ENCODE peak calls at places on chromosomes 13 and 19, in ten cellular contexts. B is CD8-positive, alpha-beta memory T cell; H is neural progenitor cell; C is transverse colon; J is thyroid gland; O is uterus; N is left lung; L is brain microvascular endothelial cell; M is stomach; W is AG04450. Y is an unnamed sample.

GRCh38 chr13:114121496-114122466 is 10.6 kb downstream of the RASA3 start:
- DNase-seq in M (no peak), W (no peak), O (no peak), C (peak), N (no peak), H (peak), B (peak), J (no peak), L (no peak), Y (no peak)

GRCh38 chr19:54572696-54573311 is 786 bp upstream of the LILRA2 start:
- DNase-seq in J (no peak), B (no peak), C (no peak), N (peak), H (no peak), M (no peak), W (no peak), L (no peak), O (no peak), Y (no peak)

GRCh38 chr13:73090116-73090811 is 31.5 kb downstream of the KLF5 start:
- DNase-seq in J (peak), C (peak), W (peak), N (peak), L (peak), B (no peak), M (peak), O (no peak), H (no peak), Y (peak)

GRCh38 chr13:89514534-89515312 is 1832.8 kb upstream of the MIR17HG start:
- DNase-seq in N (no peak), O (no peak), W (peak), H (peak), B (no peak), J (peak), L (peak), M (no peak), C (no peak), Y (no peak)

GRCh38 chr13:74571811-74572210 is 437.6 kb upstream of the KLF12 start:
- DNase-seq in M (no peak), W (no peak), L (no peak), O (no peak), C (no peak), B (no peak), H (no peak), J (no peak), N (no peak), Y (no peak)

GRCh38 chr19:20660473-20660872 is 898 bp downstream of the ZNF626 start:
- DNase-seq in B (no peak), C (no peak), J (no peak), M (no peak), L (peak), N (no peak), H (peak), O (no peak), W (no peak), Y (no peak)

GRCh38 chr13:95226932-95227718 is 74.1 kb downstream of the ABCC4 start:
- DNase-seq in N (no peak), C (no peak), B (no peak), J (no peak), O (no peak), H (no peak), W (no peak), L (no peak), M (no peak), Y (no peak)

GRCh38 chr13:73779881-73780280 is 354.3 kb downstream of the KLF12 start:
- DNase-seq in M (no peak), O (no peak), C (no peak), N (no peak), B (no peak), J (no peak), W (no peak), H (no peak), L (no peak), Y (no peak)

GRCh38 chr13:110797230-110797877 is 83.9 kb downstream of the ING1 start:
- DNase-seq in W (no peak), C (no peak), J (no peak), O (no peak), M (no peak), L (no peak), N (no peak), H (no peak), B (no peak), Y (no peak)

GRCh38 chr13:66087149-66087780 is 1142.9 kb downstream of the PCDH9 start:
- DNase-seq in W (no peak), M (no peak), N (no peak), H (no peak), O (no peak), B (no peak), C (no peak), J (no peak), L (no peak), Y (no peak)

GRCh38 chr13:30020726-30021312 is 170.4 kb upstream of the UBL3 start:
- DNase-seq in J (no peak), N (no peak), L (no peak), O (no peak), B (no peak), M (no peak), H (no peak), C (no peak), W (no peak), Y (no peak)

GRCh38 chr19:44111910-44112463 is 1.2 kb upstream of the ZNF225 start:
- DNase-seq in J (peak), H (peak), N (peak), C (no peak), M (no peak), W (peak), B (no peak), O (no peak), L (peak), Y (no peak)

GRCh38 chr19:10417598-10418280 is 2.6 kb upstream of the PDE4A start:
- DNase-seq in H (peak), O (no peak), C (no peak), N (no peak), W (no peak), J (no peak), L (no peak), M (no peak), B (no peak), Y (no peak)

GRCh38 chr13:42355118-42355840 is 83.3 kb downstream of the AKAP11 start:
- DNase-seq in M (no peak), N (no peak), B (peak), J (no peak), L (no peak), W (no peak), O (no peak), C (no peak), H (peak), Y (no peak)

GRCh38 chr13:104253063-104253680 is 1187.0 kb upstream of the SLC10A2 start:
- DNase-seq in C (no peak), M (no peak), H (no peak), N (no peak), O (no peak), W (no peak), J (no peak), L (peak), B (no peak), Y (no peak)

GRCh38 chr13:43229506-43229905 is 206.1 kb downstream of the DNAJC15 start:
- DNase-seq in L (peak), M (no peak), H (no peak), W (peak), B (no peak), C (no peak), N (peak), O (no peak), J (no peak), Y (no peak)

GRCh38 chr19:9032136-9032626 is 22.0 kb upstream of the MUC16 start:
- DNase-seq in M (no peak), H (no peak), W (no peak), O (no peak), C (no peak), L (no peak), J (peak), N (no peak), B (no peak), Y (no peak)

GRCh38 chr19:39848392-39848791 is 2.2 kb upstream of the FBL start:
- DNase-seq in W (no peak), N (no peak), M (no peak), H (no peak), O (no peak), J (no peak), C (no peak), B (no peak), L (no peak), Y (no peak)

GRCh38 chr13:22312405-22312803 is 641.5 kb downstream of the FGF9 start:
- DNase-seq in H (no peak), N (no peak), O (no peak), B (no peak), W (no peak), L (no peak), C (no peak), J (no peak), M (no peak), Y (no peak)

GRCh38 chr19:35695895-35696422 is 8.4 kb upstream of the ZBTB32 start:
- DNase-seq in H (no peak), O (no peak), B (no peak), C (no peak), L (no peak), M (no peak), J (no peak), W (no peak), N (no peak), Y (no peak)

GRCh38 chr13:79457948-79458347 is 23.0 kb upstream of the NDFIP2 start:
- DNase-seq in B (no peak), M (no peak), N (no peak), O (no peak), H (no peak), L (peak), C (no peak), W (peak), J (no peak), Y (no peak)

GRCh38 chr13:23980160-23980551 is 82.9 kb upstream of the C1QTNF9B start:
- DNase-seq in B (peak), J (peak), W (peak), O (peak), H (peak), M (peak), L (peak), N (peak), C (peak), Y (peak)

GRCh38 chr19:38711726-38712153 is 32.5 kb downstream of the CAPN12 start:
- DNase-seq in B (no peak), H (no peak), O (peak), W (peak), M (no peak), L (peak), N (peak), C (peak), J (peak), Y (no peak)

GRCh38 chr19:18975011-18975410 is 34.0 kb upstream of the HOMER3 start:
- DNase-seq in O (no peak), J (no peak), B (no peak), C (no peak), M (no peak), N (no peak), L (no peak), W (no peak), H (no peak), Y (no peak)

GRCh38 chr19:4057913-4058695 is 8.6 kb downstream of the ZBTB7A start:
- DNase-seq in L (peak), J (peak), C (peak), O (peak), H (no peak), W (peak), B (no peak), N (peak), M (peak), Y (peak)

GRCh38 chr13:44396295-44396962 is 22.8 kb downstream of the SERP2 start:
- DNase-seq in O (no peak), H (no peak), M (no peak), L (no peak), J (peak), W (no peak), C (no peak), B (no peak), N (no peak), Y (no peak)

GRCh38 chr13:113166681-113167080 is 8.2 kb downstream of the PROZ start:
- DNase-seq in M (no peak), B (no peak), O (no peak), L (no peak), H (no peak), W (no peak), C (peak), N (no peak), J (no peak), Y (no peak)

GRCh38 chr19:40143612-40144011 is 47.6 kb upstream of the MAP3K10 start:
- DNase-seq in C (peak), L (no peak), O (no peak), H (no peak), M (no peak), J (peak), B (peak), W (no peak), N (peak), Y (no peak)

GRCh38 chr19:35885909-35886308 is 14.4 kb downstream of the NFKBID start:
- DNase-seq in L (no peak), M (no peak), O (no peak), H (no peak), C (no peak), J (no peak), B (no peak), N (no peak), W (no peak), Y (no peak)

GRCh38 chr13:73341748-73342147 is 282.9 kb downstream of the KLF5 start:
- DNase-seq in O (no peak), W (no peak), N (no peak), L (peak), B (no peak), C (no peak), J (no peak), H (no peak), M (no peak), Y (no peak)

GRCh38 chr19:38291855-38292254 is 12.2 kb upstream of the C19orf33 start:
- DNase-seq in H (no peak), C (no peak), M (no peak), O (no peak), B (no peak), N (no peak), W (no peak), L (no peak), J (no peak), Y (no peak)

GRCh38 chr13:111328803-111329410 is 8.5 kb downstream of the TEX29 start:
- DNase-seq in O (no peak), J (no peak), B (no peak), M (no peak), W (no peak), N (no peak), C (no peak), H (no peak), L (no peak), Y (no peak)

GRCh38 chr19:49856574-49857021 is 5.6 kb downstream of the PTOV1 start:
- DNase-seq in N (no peak), J (no peak), H (no peak), O (no peak), B (no peak), W (no peak), C (no peak), L (no peak), M (no peak), Y (no peak)

GRCh38 chr19:58204566-58204965 is 21.7 kb downstream of the ZNF274 start:
- DNase-seq in L (no peak), H (no peak), C (no peak), J (no peak), W (no peak), M (no peak), B (no peak), N (no peak), O (no peak), Y (no peak)

GRCh38 chr19:42420055-42420544 is 7.1 kb downstream of the LIPE start:
- DNase-seq in C (peak), L (peak), N (peak), O (no peak), H (peak), M (peak), B (peak), J (no peak), W (no peak), Y (peak)

GRCh38 chr13:61880576-61881283 is 465.1 kb upstream of the PCDH20 start:
- DNase-seq in J (peak), M (peak), W (no peak), O (no peak), N (no peak), H (peak), C (no peak), L (no peak), B (no peak), Y (no peak)

GRCh38 chr19:53328967-53329366 is 4.6 kb upstream of the ZNF845 start:
- DNase-seq in W (no peak), N (no peak), B (no peak), H (no peak), J (peak), M (no peak), L (no peak), C (peak), O (peak), Y (no peak)

GRCh38 chr13:73833331-73834070 is 300.7 kb downstream of the KLF12 start:
- DNase-seq in L (no peak), C (no peak), N (no peak), H (no peak), M (no peak), O (no peak), W (peak), J (no peak), B (no peak), Y (no peak)

GRCh38 chr13:48492123-48493075 is 40.5 kb downstream of the RCBTB2 start:
- DNase-seq in O (peak), H (no peak), L (peak), B (peak), M (peak), W (no peak), J (peak), C (peak), N (peak), Y (peak)

GRCh38 chr19:5929179-5929578 is 15.1 kb downstream of the CAPS start:
- DNase-seq in L (no peak), N (no peak), J (no peak), H (no peak), C (no peak), O (no peak), M (no peak), W (no peak), B (no peak), Y (no peak)

GRCh38 chr19:5932146-5932545 is 18.1 kb downstream of the CAPS start:
- DNase-seq in L (no peak), N (no peak), W (no peak), O (no peak), J (no peak), H (no peak), M (no peak), C (no peak), B (no peak), Y (no peak)

GRCh38 chr19:5931251-5931650 is 17.2 kb downstream of the CAPS start:
- DNase-seq in M (no peak), L (no peak), H (no peak), N (no peak), B (no peak), O (no peak), W (no peak), C (no peak), J (no peak), Y (no peak)

GRCh38 chr19:5927439-5927821 is 13.4 kb downstream of the CAPS start:
- DNase-seq in J (no peak), L (no peak), N (no peak), B (no peak), H (no peak), M (no peak), O (no peak), W (no peak), C (no peak), Y (no peak)

DNA sequence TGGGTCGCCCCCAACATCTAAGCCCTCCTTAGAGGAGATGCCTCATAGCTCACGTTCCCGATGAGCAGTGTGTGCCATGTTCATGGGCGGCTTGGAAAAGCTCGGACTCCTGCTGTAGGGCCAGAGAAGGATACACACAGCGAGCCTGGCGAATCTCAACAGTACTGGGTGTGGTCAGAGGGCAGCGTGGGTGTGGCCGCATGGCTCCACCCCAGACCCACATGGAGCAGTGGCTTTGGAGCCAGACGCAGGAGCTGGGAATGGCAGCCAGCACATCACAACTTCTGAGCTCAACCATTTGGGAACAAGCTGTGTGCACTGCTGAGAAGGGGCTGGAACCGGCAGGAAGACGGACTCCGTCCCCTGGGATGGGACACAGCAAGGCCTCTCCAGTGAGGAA is 15.6 kb downstream of the CAPS start:
- DNase-seq in C (no peak), N (no peak), B (no peak), W (no peak), J (no peak), L (no peak), M (no peak), H (no peak), O (no peak), Y (no peak)
- H3K27ac ChIP-seq in C (no peak), N (no peak), B (no peak), W (no peak), J (no peak), L (no peak), M (no peak), H (no peak), O (no peak), Y (no peak)

GRCh38 chr19:45306522-45307027 is 16.1 kb downstream of the CKM start:
- DNase-seq in L (no peak), O (no peak), M (no peak), N (no peak), B (no peak), J (no peak), W (no peak), C (no peak), H (no peak), Y (no peak)

GRCh38 chr19:45304141-45304926 is 18.3 kb downstream of the CKM start:
- DNase-seq in B (no peak), J (no peak), O (no peak), H (no peak), W (no peak), M (no peak), N (no peak), L (no peak), C (no peak), Y (no peak)

GRCh38 chr19:45305007-45305406 is 17.7 kb downstream of the CKM start:
- DNase-seq in N (no peak), W (no peak), B (no peak), L (no peak), M (no peak), O (no peak), J (no peak), C (no peak), H (no peak), Y (no peak)

GRCh38 chr19:45306040-45306439 is 16.6 kb downstream of the CKM start:
- DNase-seq in N (no peak), W (no peak), O (no peak), M (no peak), H (no peak), C (no peak), J (no peak), B (no peak), L (no peak), Y (no peak)

GRCh38 chr19:45305421-45305820 is 17.3 kb downstream of the CKM start:
- DNase-seq in J (no peak), W (no peak), H (no peak), O (no peak), M (no peak), C (no peak), N (no peak), L (peak), B (no peak), Y (no peak)
- H3K27ac ChIP-seq in J (no peak), W (no peak), H (no peak), O (no peak), M (no peak), C (no peak), N (no peak), L (no peak), B (no peak), Y (no peak)

GRCh38 chr13:50380905-50381304 is 365.7 kb downstream of the KCNRG start:
- DNase-seq in M (no peak), B (no peak), J (no peak), W (no peak), O (no peak), L (no peak), C (no peak), H (no peak), N (no peak), Y (no peak)

GRCh38 chr13:50379584-50379983 is 364.3 kb downstream of the KCNRG start:
- DNase-seq in C (no peak), W (no peak), M (no peak), N (no peak), L (no peak), H (no peak), O (no peak), J (no peak), B (no peak), Y (no peak)

GRCh38 chr13:50377726-50378270 is 362.6 kb downstream of the KCNRG start:
- DNase-seq in N (no peak), H (no peak), L (no peak), B (no peak), M (no peak), J (no peak), O (no peak), C (no peak), W (no peak), Y (no peak)

GRCh38 chr13:50376895-50377575 is 361.8 kb downstream of the KCNRG start:
- DNase-seq in L (no peak), W (no peak), H (peak), M (no peak), J (peak), N (no peak), C (no peak), B (no peak), O (no peak), Y (no peak)

DNA sequence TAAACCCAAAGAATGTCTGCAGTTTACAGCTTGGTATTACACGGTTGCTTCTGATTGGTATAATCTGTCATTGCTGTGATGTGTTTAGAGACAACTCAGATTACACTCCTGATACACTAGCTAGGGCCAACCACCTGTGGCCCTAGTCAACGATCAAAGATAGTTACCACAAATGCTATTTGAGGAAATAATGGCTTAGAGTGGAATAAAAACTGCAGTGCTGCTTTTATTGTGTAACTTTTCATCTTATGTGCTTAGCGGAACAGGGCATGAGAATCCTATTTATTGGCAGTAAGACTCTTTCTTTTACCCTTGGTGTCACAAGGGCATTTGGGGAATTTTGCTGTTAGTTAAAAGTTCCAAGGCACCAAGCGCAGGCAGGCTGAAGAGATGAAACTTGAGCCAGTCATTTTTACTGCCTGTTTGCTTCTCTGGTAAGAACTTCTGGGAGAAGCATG is 363.3 kb downstream of the KCNRG start:
- DNase-seq in M (no peak), L (no peak), H (no peak), O (no peak), J (no peak), N (no peak), B (no peak), C (no peak), W (no peak), Y (no peak)
- H3K27ac ChIP-seq in M (no peak), L (no peak), H (no peak), O (no peak), J (no peak), N (no peak), B (no peak), C (no peak), W (no peak), Y (no peak)

GRCh38 chr19:13045812-13046211 is 50.5 kb downstream of the NFIX start:
- DNase-seq in M (no peak), O (no peak), L (no peak), N (no peak), W (no peak), J (no peak), C (no peak), B (no peak), H (no peak), Y (no peak)
- H3K27ac ChIP-seq in M (no peak), O (peak), L (no peak), N (no peak), W (no peak), J (no peak), C (no peak), B (no peak), H (no peak), Y (no peak)

Y was measured in colonic mucosa.